ENCODE peak calls at places on chromosomes 13 and 19, in seven cellular contexts. N is upper lobe of left lung, S is H9, R is tibial nerve, J is B cell, T is psoas muscle, K is fibroblast of pulmonary artery. W is an unnamed sample.

GRCh38 chr19:36008336-36008978 is at the start of gene SYNE4:
- DNase-seq in N (peak; percentile 86), S (peak; percentile 94), R (no peak), J (no peak), T (no peak), K (no peak), W (no peak)

GRCh38 chr13:30463820-30464495 is 1.8 kb downstream of the HMGB1 start:
- DNase-seq in N (peak; percentile 65), S (no peak), R (peak; percentile 18), J (peak; percentile 72), T (peak; percentile 79), K (peak; percentile 69), W (no peak)

GRCh38 chr13:65603160-65603559 is 1627.0 kb downstream of the PCDH9 start:
- DNase-seq in N (no peak), S (no peak), R (no peak), J (no peak), T (no peak), K (no peak), W (no peak)

GRCh38 chr13:84607614-84608013 is 725.3 kb upstream of the SLITRK1 start:
- DNase-seq in N (no peak), S (no peak), R (no peak), J (no peak), T (no peak), K (peak; percentile 70), W (no peak)

GRCh38 chr19:3253270-3253669 is 28.8 kb downstream of the CELF5 start:
- DNase-seq in N (no peak), S (no peak), R (no peak), J (no peak), T (no peak), K (no peak), W (no peak)

GRCh38 chr13:39577833-39578232 is 25.2 kb downstream of the LHFPL6 start:
- DNase-seq in N (peak; percentile 31), S (no peak), R (no peak), J (no peak), T (no peak), K (no peak), W (no peak)

GRCh38 chr19:5147971-5148793 is 179.3 kb downstream of the KDM4B start:
- DNase-seq in N (no peak), S (no peak), R (no peak), J (peak; percentile 29), T (peak; percentile 73), K (no peak), W (no peak)

GRCh38 chr13:44967656-44968451 is 21.4 kb downstream of the NUFIP1 start:
- DNase-seq in N (no peak), S (no peak), R (no peak), J (no peak), T (no peak), K (peak; percentile 63), W (no peak)

GRCh38 chr19:13037161-13037560 is 41.9 kb downstream of the NFIX start:
- DNase-seq in N (no peak), S (no peak), R (no peak), J (no peak), T (no peak), K (peak; percentile 86), W (no peak)

GRCh38 chr19:31350693-31351211 is 1.5 kb upstream of the TSHZ3 start:
- DNase-seq in N (peak; percentile 40), S (peak; percentile 43), R (no peak), J (peak; percentile 38), T (peak; percentile 67), K (peak; percentile 56), W (no peak)

GRCh38 chr13:46403851-46404731 is 17.0 kb upstream of the RUBCNL start:
- DNase-seq in N (peak; percentile 67), S (no peak), R (no peak), J (no peak), T (no peak), K (no peak), W (no peak)

GRCh38 chr19:39166571-39167391 is 30.0 kb upstream of the NCCRP1 start:
- DNase-seq in N (peak; percentile 88), S (no peak), R (no peak), J (no peak), T (no peak), K (no peak), W (no peak)

GRCh38 chr19:21482863-21483276 is 22.5 kb upstream of the ZNF429 start:
- DNase-seq in N (peak; percentile 44), S (peak; percentile 81), R (no peak), J (peak; percentile 83), T (peak; percentile 77), K (peak; percentile 17), W (peak; percentile 40)

GRCh38 chr13:99605417-99606321 is 104.4 kb downstream of the TM9SF2 start:
- DNase-seq in N (peak; percentile 61), S (peak; percentile 80), R (no peak), J (peak; percentile 70), T (peak; percentile 74), K (no peak), W (no peak)

GRCh38 chr13:30551194-30551593 is 66.5 kb upstream of the USPL1 start:
- DNase-seq in N (no peak), S (no peak), R (no peak), J (peak; percentile 50), T (no peak), K (peak; percentile 56), W (no peak)

GRCh38 chr13:112774448-112774792 is 84.6 kb downstream of the ATP11A start:
- DNase-seq in N (no peak), S (no peak), R (no peak), J (no peak), T (no peak), K (no peak), W (no peak)

GRCh38 chr13:41648314-41648935 is 191.1 kb downstream of the RGCC start:
- DNase-seq in N (no peak), S (no peak), R (no peak), J (no peak), T (no peak), K (peak; percentile 86), W (no peak)

GRCh38 chr13:76462003-76462402 is 424.2 kb downstream of the KCTD12 start:
- DNase-seq in N (no peak), S (no peak), R (no peak), J (no peak), T (no peak), K (no peak), W (no peak)

GRCh38 chr13:90447034-90447734 is 900.3 kb upstream of the MIR17HG start:
- DNase-seq in N (no peak), S (no peak), R (no peak), J (no peak), T (no peak), K (no peak), W (no peak)

GRCh38 chr19:5090780-5091575 is 122.1 kb downstream of the KDM4B start:
- DNase-seq in N (no peak), S (no peak), R (no peak), J (no peak), T (no peak), K (peak; percentile 33), W (peak; percentile 64)

GRCh38 chr19:4059931-4060620 is 6.6 kb downstream of the ZBTB7A start:
- DNase-seq in N (peak; percentile 64), S (peak; percentile 32), R (peak; percentile 58), J (peak; percentile 76), T (peak; percentile 90), K (peak; percentile 54), W (no peak)

DNA sequence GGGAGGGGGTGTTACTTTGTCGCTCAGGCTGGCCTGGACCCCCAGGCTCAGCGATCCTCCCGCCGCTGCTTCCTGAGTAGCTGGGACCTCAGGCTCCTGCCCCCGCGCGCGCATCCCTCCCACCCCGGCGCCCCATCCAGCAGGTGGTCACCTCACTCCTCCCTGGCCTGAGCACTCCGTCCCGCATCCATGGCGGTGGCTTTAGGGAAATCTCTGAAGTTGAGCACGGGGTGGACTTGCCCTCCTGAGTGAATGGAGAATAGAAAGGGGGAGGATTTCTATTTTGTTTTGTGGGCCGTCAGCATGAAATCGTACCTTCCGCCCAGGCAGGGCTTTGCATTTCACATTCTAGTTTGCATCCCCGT is 413 bp upstream of the ZNF813 start:
- DNase-seq in N (peak; percentile 21), S (no peak), R (no peak), J (no peak), T (no peak), K (no peak), W (no peak)
- TF ChIP-seq CTCF in N (no peak), S (peak; percentile 10), R (no peak), J (no peak), T (no peak), K (no peak), W (no peak)

GRCh38 chr19:7393934-7394508 is 45.3 kb downstream of the ARHGEF18 start:
- DNase-seq in N (no peak), S (no peak), R (no peak), J (no peak), T (no peak), K (no peak), W (no peak)

GRCh38 chr19:7395793-7396192 is 47.1 kb downstream of the ARHGEF18 start:
- DNase-seq in N (no peak), S (no peak), R (no peak), J (no peak), T (no peak), K (no peak), W (no peak)

GRCh38 chr19:7393459-7393858 is 44.7 kb downstream of the ARHGEF18 start:
- DNase-seq in N (no peak), S (no peak), R (no peak), J (no peak), T (no peak), K (no peak), W (no peak)

GRCh38 chr19:7395360-7395781 is 46.6 kb downstream of the ARHGEF18 start:
- DNase-seq in N (no peak), S (no peak), R (no peak), J (no peak), T (no peak), K (peak; percentile 22), W (no peak)

GRCh38 chr19:7394728-7395359 is 46.1 kb downstream of the ARHGEF18 start:
- DNase-seq in N (peak; percentile 91), S (peak; percentile 89), R (peak; percentile 71), J (peak; percentile 90), T (peak; percentile 94), K (peak; percentile 90), W (peak; percentile 89)
- TF ChIP-seq CTCF in N (no peak), S (no peak), R (no peak), J (no peak), T (no peak), K (no peak), W (no peak)

DNA sequence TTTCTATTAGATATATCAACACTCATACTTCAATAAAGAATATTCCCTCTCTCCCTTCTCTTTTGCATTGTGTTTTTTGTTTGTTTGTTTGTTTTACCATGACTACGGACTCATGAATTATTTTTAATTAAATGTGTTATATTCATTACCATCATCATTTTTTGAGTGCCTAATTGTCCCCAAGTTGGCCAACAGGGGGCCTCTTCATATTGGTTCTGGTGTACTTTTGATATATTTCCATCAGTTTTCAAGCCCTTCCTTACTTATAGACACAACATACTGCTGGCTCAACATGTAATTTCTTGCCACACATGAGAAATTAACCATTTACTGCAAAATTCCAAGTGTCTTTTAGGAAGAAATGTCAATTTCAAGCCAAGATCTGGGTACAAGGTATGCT is 54.5 kb upstream of the GPC6 start:
- DNase-seq in N (no peak), S (no peak), R (no peak), J (no peak), T (no peak), K (no peak), W (no peak)
- TF ChIP-seq CTCF in N (no peak), S (peak; percentile 76), R (no peak), J (no peak), T (no peak), K (peak; percentile 23), W (peak; percentile 29)

DNA sequence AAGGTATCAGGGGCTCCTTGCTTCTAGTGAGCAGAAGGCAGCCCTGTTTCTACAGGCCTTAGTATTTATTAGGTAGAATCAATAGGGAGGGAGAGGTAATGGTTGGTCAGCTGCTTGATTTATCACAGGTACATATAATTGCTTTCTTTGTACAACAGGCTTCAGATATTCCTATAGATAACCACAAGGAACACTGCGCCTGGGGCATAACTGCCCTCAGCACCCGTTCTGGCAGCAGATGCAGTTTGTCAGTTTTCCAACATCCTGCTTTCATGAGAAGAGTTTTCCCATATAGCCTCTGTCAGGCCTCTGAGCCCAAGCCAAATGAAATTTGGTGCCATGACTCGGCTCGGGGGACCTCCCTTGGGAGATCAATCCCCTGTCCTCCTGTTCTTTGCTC is 12.4 kb upstream of the ZNF486 start:
- DNase-seq in N (no peak), S (no peak), R (no peak), J (no peak), T (no peak), K (no peak), W (no peak)
- TF ChIP-seq CTCF in N (no peak), S (no peak), R (no peak), J (no peak), T (no peak), K (no peak), W (no peak)